ENCODE peak calls at places on chromosomes 11 and 22, in nine cellular contexts. I is stimulated activated CD8-positive, alpha-beta memory T cell treated with anti-CD3 and anti-CD28 coated beads, Interleukin-4, amount 100 ng/mL, for 1 hour; F is T follicular helper cell; M is body of pancreas; B is activated T-cell treated with anti-CD3 and anti-CD28 coated beads, Interleukin-2, amount 50 U/mL, for 72 hours; E is B cell; V is HCT116; R is EH; U is coronary artery. S is an unnamed sample.

GRCh38 chr11:94938399-94939055 is 34.8 kb downstream of the CWC15 start:
- DNase-seq in E (no peak), U (no peak), R (peak), B (no peak), V (no peak), M (peak), F (no peak), I (no peak), S (no peak)

GRCh38 chr22:39013923-39014722 is at the start of gene APOBEC3C:
- DNase-seq in V (peak), U (peak), B (peak), M (peak), E (peak), I (peak), F (peak), R (peak), S (peak)

GRCh38 chr22:35769974-35770373 is 52.3 kb downstream of the APOL5 start:
- DNase-seq in V (no peak), M (no peak), U (no peak), F (no peak), R (no peak), B (no peak), E (no peak), I (no peak), S (no peak)

GRCh38 chr11:96607890-96608558 is 218.2 kb downstream of the JRKL start:
- DNase-seq in E (no peak), F (no peak), B (no peak), U (no peak), I (no peak), V (no peak), R (no peak), M (no peak), S (no peak)

GRCh38 chr11:9060700-9061111 is 30.7 kb downstream of the SCUBE2 start:
- DNase-seq in R (peak), E (no peak), F (no peak), I (no peak), M (no peak), U (no peak), B (peak), V (no peak), S (peak)

GRCh38 chr11:105789579-105789978 is 179.7 kb downstream of the GRIA4 start:
- DNase-seq in M (no peak), V (no peak), U (no peak), R (no peak), E (no peak), I (no peak), F (no peak), B (no peak), S (no peak)

GRCh38 chr11:11370263-11371060 is 17.4 kb upstream of the CSNK2A3 start:
- DNase-seq in I (no peak), R (no peak), U (no peak), B (no peak), V (no peak), F (no peak), M (no peak), E (no peak), S (no peak)

GRCh38 chr22:38315801-38316339 is 1.4 kb downstream of the CSNK1E start:
- DNase-seq in B (no peak), F (no peak), M (no peak), V (no peak), I (no peak), E (peak), U (no peak), R (no peak), S (no peak)

GRCh38 chr11:28581286-28582242 is 473.4 kb downstream of the METTL15 start:
- DNase-seq in M (no peak), R (peak), I (no peak), V (no peak), U (no peak), F (no peak), B (no peak), E (no peak), S (no peak)

GRCh38 chr22:45452565-45453449 is 39.3 kb downstream of the RIBC2 start:
- DNase-seq in I (no peak), F (no peak), R (peak), E (no peak), V (no peak), M (no peak), B (no peak), U (no peak), S (no peak)

GRCh38 chr11:78549624-78550409 is 24.8 kb downstream of the NARS2 start:
- DNase-seq in R (no peak), E (no peak), I (no peak), U (no peak), M (no peak), V (no peak), B (no peak), F (no peak), S (peak)

S was measured in neural progenitor cell.